ENCODE peak calls at places on chromosomes 6 and 20, in seven cellular contexts. One of them, this sample, is unnamed.

GRCh38 chr20:57250607-57251343 is 15.7 kb downstream of the BMP7 start:
- DNase-seq in RWPE1: no peak
- DNase-seq in C1 segment of cervical spinal cord: no peak
- DNase-seq in stimulated activated CD4-positive, alpha-beta T cell treated with anti-CD3 and anti-CD28 coated beads, Interleukin-1b, Interleukin-23, amount 100 ng/mL, for 24 hours: no peak
- DNase-seq in CD4-positive, alpha-beta memory T cell: no peak
- DNase-seq in A172: peak
- DNase-seq in stimulated activated naive B cell treated with anti-CD40 and anti-IgM and Interleukin-4, amounts not matched to agents 10 μg/mL and 1 μg/mL and 100 μg/mL, for 72 hours: no peak
- DNase-seq in this sample: no peak

GRCh38 chr20:33531047-33531877 is 41.4 kb downstream of the CBFA2T2 start:
- DNase-seq in RWPE1: no peak
- DNase-seq in C1 segment of cervical spinal cord: no peak
- DNase-seq in stimulated activated CD4-positive, alpha-beta T cell treated with anti-CD3 and anti-CD28 coated beads, Interleukin-1b, Interleukin-23, amount 100 ng/mL, for 24 hours: no peak
- DNase-seq in CD4-positive, alpha-beta memory T cell: no peak
- DNase-seq in A172: no peak
- DNase-seq in stimulated activated naive B cell treated with anti-CD40 and anti-IgM and Interleukin-4, amounts not matched to agents 10 μg/mL and 1 μg/mL and 100 μg/mL, for 72 hours: no peak
- DNase-seq in this sample: no peak

GRCh38 chr20:36775826-36776225 is 2.3 kb upstream of the DSN1 start:
- DNase-seq in RWPE1: no peak
- DNase-seq in C1 segment of cervical spinal cord: no peak
- DNase-seq in stimulated activated CD4-positive, alpha-beta T cell treated with anti-CD3 and anti-CD28 coated beads, Interleukin-1b, Interleukin-23, amount 100 ng/mL, for 24 hours: no peak
- DNase-seq in CD4-positive, alpha-beta memory T cell: no peak
- DNase-seq in A172: no peak
- DNase-seq in stimulated activated naive B cell treated with anti-CD40 and anti-IgM and Interleukin-4, amounts not matched to agents 10 μg/mL and 1 μg/mL and 100 μg/mL, for 72 hours: no peak
- DNase-seq in this sample: no peak

GRCh38 chr6:126380072-126380583 is 40.2 kb downstream of the CENPW start:
- DNase-seq in RWPE1: no peak
- DNase-seq in C1 segment of cervical spinal cord: no peak
- DNase-seq in stimulated activated CD4-positive, alpha-beta T cell treated with anti-CD3 and anti-CD28 coated beads, Interleukin-1b, Interleukin-23, amount 100 ng/mL, for 24 hours: no peak
- DNase-seq in CD4-positive, alpha-beta memory T cell: no peak
- DNase-seq in A172: no peak
- DNase-seq in stimulated activated naive B cell treated with anti-CD40 and anti-IgM and Interleukin-4, amounts not matched to agents 10 μg/mL and 1 μg/mL and 100 μg/mL, for 72 hours: no peak
- DNase-seq in this sample: no peak

GRCh38 chr6:10410214-10410873 is 4.5 kb downstream of the TFAP2A start:
- DNase-seq in RWPE1: no peak
- DNase-seq in C1 segment of cervical spinal cord: no peak
- DNase-seq in stimulated activated CD4-positive, alpha-beta T cell treated with anti-CD3 and anti-CD28 coated beads, Interleukin-1b, Interleukin-23, amount 100 ng/mL, for 24 hours: no peak
- DNase-seq in CD4-positive, alpha-beta memory T cell: no peak
- DNase-seq in A172: no peak
- DNase-seq in stimulated activated naive B cell treated with anti-CD40 and anti-IgM and Interleukin-4, amounts not matched to agents 10 μg/mL and 1 μg/mL and 100 μg/mL, for 72 hours: no peak
- DNase-seq in this sample: peak

GRCh38 chr6:94349227-94349626 is 929.9 kb upstream of the EPHA7 start:
- DNase-seq in RWPE1: no peak
- DNase-seq in C1 segment of cervical spinal cord: no peak
- DNase-seq in stimulated activated CD4-positive, alpha-beta T cell treated with anti-CD3 and anti-CD28 coated beads, Interleukin-1b, Interleukin-23, amount 100 ng/mL, for 24 hours: no peak
- DNase-seq in CD4-positive, alpha-beta memory T cell: no peak
- DNase-seq in A172: no peak
- DNase-seq in stimulated activated naive B cell treated with anti-CD40 and anti-IgM and Interleukin-4, amounts not matched to agents 10 μg/mL and 1 μg/mL and 100 μg/mL, for 72 hours: no peak
- DNase-seq in this sample: peak

GRCh38 chr6:10268111-10268510 is 146.8 kb downstream of the TFAP2A start:
- DNase-seq in RWPE1: no peak
- DNase-seq in C1 segment of cervical spinal cord: no peak
- DNase-seq in stimulated activated CD4-positive, alpha-beta T cell treated with anti-CD3 and anti-CD28 coated beads, Interleukin-1b, Interleukin-23, amount 100 ng/mL, for 24 hours: no peak
- DNase-seq in CD4-positive, alpha-beta memory T cell: no peak
- DNase-seq in A172: no peak
- DNase-seq in stimulated activated naive B cell treated with anti-CD40 and anti-IgM and Interleukin-4, amounts not matched to agents 10 μg/mL and 1 μg/mL and 100 μg/mL, for 72 hours: no peak
- DNase-seq in this sample: no peak

GRCh38 chr6:130222775-130223174 is at the start of gene SAMD3:
- DNase-seq in RWPE1: no peak
- DNase-seq in C1 segment of cervical spinal cord: no peak
- DNase-seq in stimulated activated CD4-positive, alpha-beta T cell treated with anti-CD3 and anti-CD28 coated beads, Interleukin-1b, Interleukin-23, amount 100 ng/mL, for 24 hours: no peak
- DNase-seq in CD4-positive, alpha-beta memory T cell: no peak
- DNase-seq in A172: no peak
- DNase-seq in stimulated activated naive B cell treated with anti-CD40 and anti-IgM and Interleukin-4, amounts not matched to agents 10 μg/mL and 1 μg/mL and 100 μg/mL, for 72 hours: no peak
- DNase-seq in this sample: no peak

GRCh38 chr20:10524034-10524476 is 89.0 kb downstream of the SLX4IP start:
- DNase-seq in RWPE1: no peak
- DNase-seq in C1 segment of cervical spinal cord: peak
- DNase-seq in stimulated activated CD4-positive, alpha-beta T cell treated with anti-CD3 and anti-CD28 coated beads, Interleukin-1b, Interleukin-23, amount 100 ng/mL, for 24 hours: no peak
- DNase-seq in CD4-positive, alpha-beta memory T cell: no peak
- DNase-seq in A172: no peak
- DNase-seq in stimulated activated naive B cell treated with anti-CD40 and anti-IgM and Interleukin-4, amounts not matched to agents 10 μg/mL and 1 μg/mL and 100 μg/mL, for 72 hours: no peak
- DNase-seq in this sample: no peak

GRCh38 chr6:12047792-12048432 is 35.8 kb downstream of the HIVEP1 start:
- DNase-seq in RWPE1: no peak
- DNase-seq in C1 segment of cervical spinal cord: no peak
- DNase-seq in stimulated activated CD4-positive, alpha-beta T cell treated with anti-CD3 and anti-CD28 coated beads, Interleukin-1b, Interleukin-23, amount 100 ng/mL, for 24 hours: no peak
- DNase-seq in CD4-positive, alpha-beta memory T cell: no peak
- DNase-seq in A172: no peak
- DNase-seq in stimulated activated naive B cell treated with anti-CD40 and anti-IgM and Interleukin-4, amounts not matched to agents 10 μg/mL and 1 μg/mL and 100 μg/mL, for 72 hours: no peak
- DNase-seq in this sample: no peak

GRCh38 chr20:34316191-34316814 is 13.1 kb upstream of the AHCY start:
- DNase-seq in RWPE1: peak
- DNase-seq in C1 segment of cervical spinal cord: no peak
- DNase-seq in stimulated activated CD4-positive, alpha-beta T cell treated with anti-CD3 and anti-CD28 coated beads, Interleukin-1b, Interleukin-23, amount 100 ng/mL, for 24 hours: no peak
- DNase-seq in CD4-positive, alpha-beta memory T cell: no peak
- DNase-seq in A172: peak
- DNase-seq in stimulated activated naive B cell treated with anti-CD40 and anti-IgM and Interleukin-4, amounts not matched to agents 10 μg/mL and 1 μg/mL and 100 μg/mL, for 72 hours: no peak
- DNase-seq in this sample: peak

GRCh38 chr6:157822221-157823000 is 635 bp upstream of the SNX9 start:
- DNase-seq in RWPE1: peak
- DNase-seq in C1 segment of cervical spinal cord: no peak
- DNase-seq in stimulated activated CD4-positive, alpha-beta T cell treated with anti-CD3 and anti-CD28 coated beads, Interleukin-1b, Interleukin-23, amount 100 ng/mL, for 24 hours: no peak
- DNase-seq in CD4-positive, alpha-beta memory T cell: no peak
- DNase-seq in A172: no peak
- DNase-seq in stimulated activated naive B cell treated with anti-CD40 and anti-IgM and Interleukin-4, amounts not matched to agents 10 μg/mL and 1 μg/mL and 100 μg/mL, for 72 hours: no peak
- DNase-seq in this sample: no peak

GRCh38 chr20:61655591-61655990 is 403.5 kb downstream of the CDH4 start:
- DNase-seq in RWPE1: no peak
- DNase-seq in C1 segment of cervical spinal cord: no peak
- DNase-seq in stimulated activated CD4-positive, alpha-beta T cell treated with anti-CD3 and anti-CD28 coated beads, Interleukin-1b, Interleukin-23, amount 100 ng/mL, for 24 hours: no peak
- DNase-seq in CD4-positive, alpha-beta memory T cell: no peak
- DNase-seq in A172: no peak
- DNase-seq in stimulated activated naive B cell treated with anti-CD40 and anti-IgM and Interleukin-4, amounts not matched to agents 10 μg/mL and 1 μg/mL and 100 μg/mL, for 72 hours: no peak
- DNase-seq in this sample: no peak

GRCh38 chr20:2118783-2119182 is 17.2 kb downstream of the STK35 start:
- DNase-seq in RWPE1: no peak
- DNase-seq in C1 segment of cervical spinal cord: no peak
- DNase-seq in stimulated activated CD4-positive, alpha-beta T cell treated with anti-CD3 and anti-CD28 coated beads, Interleukin-1b, Interleukin-23, amount 100 ng/mL, for 24 hours: no peak
- DNase-seq in CD4-positive, alpha-beta memory T cell: no peak
- DNase-seq in A172: no peak
- DNase-seq in stimulated activated naive B cell treated with anti-CD40 and anti-IgM and Interleukin-4, amounts not matched to agents 10 μg/mL and 1 μg/mL and 100 μg/mL, for 72 hours: peak
- DNase-seq in this sample: no peak

GRCh38 chr20:60236613-60237012 is 278.4 kb downstream of the CDH26 start:
- DNase-seq in RWPE1: no peak
- DNase-seq in C1 segment of cervical spinal cord: no peak
- DNase-seq in stimulated activated CD4-positive, alpha-beta T cell treated with anti-CD3 and anti-CD28 coated beads, Interleukin-1b, Interleukin-23, amount 100 ng/mL, for 24 hours: no peak
- DNase-seq in CD4-positive, alpha-beta memory T cell: no peak
- DNase-seq in A172: no peak
- DNase-seq in stimulated activated naive B cell treated with anti-CD40 and anti-IgM and Interleukin-4, amounts not matched to agents 10 μg/mL and 1 μg/mL and 100 μg/mL, for 72 hours: no peak
- DNase-seq in this sample: no peak

GRCh38 chr6:125798734-125799510 is 8.2 kb downstream of the NCOA7 start:
- DNase-seq in RWPE1: no peak
- DNase-seq in C1 segment of cervical spinal cord: no peak
- DNase-seq in stimulated activated CD4-positive, alpha-beta T cell treated with anti-CD3 and anti-CD28 coated beads, Interleukin-1b, Interleukin-23, amount 100 ng/mL, for 24 hours: no peak
- DNase-seq in CD4-positive, alpha-beta memory T cell: no peak
- DNase-seq in A172: no peak
- DNase-seq in stimulated activated naive B cell treated with anti-CD40 and anti-IgM and Interleukin-4, amounts not matched to agents 10 μg/mL and 1 μg/mL and 100 μg/mL, for 72 hours: no peak
- DNase-seq in this sample: no peak

GRCh38 chr6:97778290-97779038 is 495.4 kb upstream of the MMS22L start:
- DNase-seq in RWPE1: no peak
- DNase-seq in C1 segment of cervical spinal cord: no peak
- DNase-seq in stimulated activated CD4-positive, alpha-beta T cell treated with anti-CD3 and anti-CD28 coated beads, Interleukin-1b, Interleukin-23, amount 100 ng/mL, for 24 hours: no peak
- DNase-seq in CD4-positive, alpha-beta memory T cell: no peak
- DNase-seq in A172: no peak
- DNase-seq in stimulated activated naive B cell treated with anti-CD40 and anti-IgM and Interleukin-4, amounts not matched to agents 10 μg/mL and 1 μg/mL and 100 μg/mL, for 72 hours: no peak
- DNase-seq in this sample: no peak

GRCh38 chr20:39112196-39112743 is 150.1 kb downstream of the DHX35 start:
- DNase-seq in RWPE1: peak
- DNase-seq in C1 segment of cervical spinal cord: no peak
- DNase-seq in stimulated activated CD4-positive, alpha-beta T cell treated with anti-CD3 and anti-CD28 coated beads, Interleukin-1b, Interleukin-23, amount 100 ng/mL, for 24 hours: no peak
- DNase-seq in CD4-positive, alpha-beta memory T cell: no peak
- DNase-seq in A172: peak
- DNase-seq in stimulated activated naive B cell treated with anti-CD40 and anti-IgM and Interleukin-4, amounts not matched to agents 10 μg/mL and 1 μg/mL and 100 μg/mL, for 72 hours: no peak
- DNase-seq in this sample: peak

GRCh38 chr6:111852704-111853103 is 20.5 kb downstream of the FYN start:
- DNase-seq in RWPE1: no peak
- DNase-seq in C1 segment of cervical spinal cord: no peak
- DNase-seq in stimulated activated CD4-positive, alpha-beta T cell treated with anti-CD3 and anti-CD28 coated beads, Interleukin-1b, Interleukin-23, amount 100 ng/mL, for 24 hours: no peak
- DNase-seq in CD4-positive, alpha-beta memory T cell: no peak
- DNase-seq in A172: no peak
- DNase-seq in stimulated activated naive B cell treated with anti-CD40 and anti-IgM and Interleukin-4, amounts not matched to agents 10 μg/mL and 1 μg/mL and 100 μg/mL, for 72 hours: no peak
- DNase-seq in this sample: peak

GRCh38 chr20:35768731-35769664 is 2.8 kb upstream of the PHF20 start:
- DNase-seq in RWPE1: peak
- DNase-seq in C1 segment of cervical spinal cord: peak
- DNase-seq in stimulated activated CD4-positive, alpha-beta T cell treated with anti-CD3 and anti-CD28 coated beads, Interleukin-1b, Interleukin-23, amount 100 ng/mL, for 24 hours: no peak
- DNase-seq in CD4-positive, alpha-beta memory T cell: no peak
- DNase-seq in A172: peak
- DNase-seq in stimulated activated naive B cell treated with anti-CD40 and anti-IgM and Interleukin-4, amounts not matched to agents 10 μg/mL and 1 μg/mL and 100 μg/mL, for 72 hours: peak
- DNase-seq in this sample: peak

GRCh38 chr6:142602972-142603371 is 301.2 kb downstream of the ADGRG6 start:
- DNase-seq in RWPE1: no peak
- DNase-seq in C1 segment of cervical spinal cord: no peak
- DNase-seq in stimulated activated CD4-positive, alpha-beta T cell treated with anti-CD3 and anti-CD28 coated beads, Interleukin-1b, Interleukin-23, amount 100 ng/mL, for 24 hours: no peak
- DNase-seq in CD4-positive, alpha-beta memory T cell: no peak
- DNase-seq in A172: no peak
- DNase-seq in stimulated activated naive B cell treated with anti-CD40 and anti-IgM and Interleukin-4, amounts not matched to agents 10 μg/mL and 1 μg/mL and 100 μg/mL, for 72 hours: no peak
- DNase-seq in this sample: no peak

GRCh38 chr6:164690241-164690640 is 619.2 kb downstream of the C6orf118 start:
- DNase-seq in RWPE1: no peak
- DNase-seq in C1 segment of cervical spinal cord: no peak
- DNase-seq in stimulated activated CD4-positive, alpha-beta T cell treated with anti-CD3 and anti-CD28 coated beads, Interleukin-1b, Interleukin-23, amount 100 ng/mL, for 24 hours: no peak
- DNase-seq in CD4-positive, alpha-beta memory T cell: no peak
- DNase-seq in A172: no peak
- DNase-seq in stimulated activated naive B cell treated with anti-CD40 and anti-IgM and Interleukin-4, amounts not matched to agents 10 μg/mL and 1 μg/mL and 100 μg/mL, for 72 hours: no peak
- DNase-seq in this sample: no peak

GRCh38 chr20:47343007-47343472 is 13.5 kb downstream of the ZMYND8 start:
- DNase-seq in RWPE1: no peak
- DNase-seq in C1 segment of cervical spinal cord: no peak
- DNase-seq in stimulated activated CD4-positive, alpha-beta T cell treated with anti-CD3 and anti-CD28 coated beads, Interleukin-1b, Interleukin-23, amount 100 ng/mL, for 24 hours: no peak
- DNase-seq in CD4-positive, alpha-beta memory T cell: no peak
- DNase-seq in A172: no peak
- DNase-seq in stimulated activated naive B cell treated with anti-CD40 and anti-IgM and Interleukin-4, amounts not matched to agents 10 μg/mL and 1 μg/mL and 100 μg/mL, for 72 hours: no peak
- DNase-seq in this sample: no peak

GRCh38 chr6:134317471-134318131 is at the start of gene SGK1:
- DNase-seq in RWPE1: peak
- DNase-seq in C1 segment of cervical spinal cord: peak
- DNase-seq in stimulated activated CD4-positive, alpha-beta T cell treated with anti-CD3 and anti-CD28 coated beads, Interleukin-1b, Interleukin-23, amount 100 ng/mL, for 24 hours: no peak
- DNase-seq in CD4-positive, alpha-beta memory T cell: peak
- DNase-seq in A172: peak
- DNase-seq in stimulated activated naive B cell treated with anti-CD40 and anti-IgM and Interleukin-4, amounts not matched to agents 10 μg/mL and 1 μg/mL and 100 μg/mL, for 72 hours: no peak
- DNase-seq in this sample: peak

GRCh38 chr20:53971096-53971683 is 99.2 kb downstream of the BCAS1 start:
- DNase-seq in RWPE1: no peak
- DNase-seq in C1 segment of cervical spinal cord: no peak
- DNase-seq in stimulated activated CD4-positive, alpha-beta T cell treated with anti-CD3 and anti-CD28 coated beads, Interleukin-1b, Interleukin-23, amount 100 ng/mL, for 24 hours: no peak
- DNase-seq in CD4-positive, alpha-beta memory T cell: no peak
- DNase-seq in A172: no peak
- DNase-seq in stimulated activated naive B cell treated with anti-CD40 and anti-IgM and Interleukin-4, amounts not matched to agents 10 μg/mL and 1 μg/mL and 100 μg/mL, for 72 hours: no peak
- DNase-seq in this sample: no peak

GRCh38 chr20:57398231-57398821 is 7.1 kb downstream of the RBM38 start:
- DNase-seq in RWPE1: no peak
- DNase-seq in C1 segment of cervical spinal cord: no peak
- DNase-seq in stimulated activated CD4-positive, alpha-beta T cell treated with anti-CD3 and anti-CD28 coated beads, Interleukin-1b, Interleukin-23, amount 100 ng/mL, for 24 hours: peak
- DNase-seq in CD4-positive, alpha-beta memory T cell: peak
- DNase-seq in A172: no peak
- DNase-seq in stimulated activated naive B cell treated with anti-CD40 and anti-IgM and Interleukin-4, amounts not matched to agents 10 μg/mL and 1 μg/mL and 100 μg/mL, for 72 hours: peak
- DNase-seq in this sample: no peak

GRCh38 chr6:137202078-137202477 is 17.1 kb downstream of the IFNGR1 start:
- DNase-seq in RWPE1: no peak
- DNase-seq in C1 segment of cervical spinal cord: no peak
- DNase-seq in stimulated activated CD4-positive, alpha-beta T cell treated with anti-CD3 and anti-CD28 coated beads, Interleukin-1b, Interleukin-23, amount 100 ng/mL, for 24 hours: no peak
- DNase-seq in CD4-positive, alpha-beta memory T cell: no peak
- DNase-seq in A172: no peak
- DNase-seq in stimulated activated naive B cell treated with anti-CD40 and anti-IgM and Interleukin-4, amounts not matched to agents 10 μg/mL and 1 μg/mL and 100 μg/mL, for 72 hours: no peak
- DNase-seq in this sample: no peak

GRCh38 chr20:63408684-63409046 is 47.5 kb upstream of the CHRNA4 start:
- DNase-seq in RWPE1: no peak
- DNase-seq in C1 segment of cervical spinal cord: no peak
- DNase-seq in stimulated activated CD4-positive, alpha-beta T cell treated with anti-CD3 and anti-CD28 coated beads, Interleukin-1b, Interleukin-23, amount 100 ng/mL, for 24 hours: no peak
- DNase-seq in CD4-positive, alpha-beta memory T cell: no peak
- DNase-seq in A172: no peak
- DNase-seq in stimulated activated naive B cell treated with anti-CD40 and anti-IgM and Interleukin-4, amounts not matched to agents 10 μg/mL and 1 μg/mL and 100 μg/mL, for 72 hours: no peak
- DNase-seq in this sample: no peak

GRCh38 chr6:131733376-131734016 is 22.7 kb upstream of the CTAGE9 start:
- DNase-seq in RWPE1: no peak
- DNase-seq in C1 segment of cervical spinal cord: peak
- DNase-seq in stimulated activated CD4-positive, alpha-beta T cell treated with anti-CD3 and anti-CD28 coated beads, Interleukin-1b, Interleukin-23, amount 100 ng/mL, for 24 hours: no peak
- DNase-seq in CD4-positive, alpha-beta memory T cell: no peak
- DNase-seq in A172: peak
- DNase-seq in stimulated activated naive B cell treated with anti-CD40 and anti-IgM and Interleukin-4, amounts not matched to agents 10 μg/mL and 1 μg/mL and 100 μg/mL, for 72 hours: no peak
- DNase-seq in this sample: no peak

GRCh38 chr6:10000461-10000992 is 414.3 kb downstream of the TFAP2A start:
- DNase-seq in RWPE1: peak
- DNase-seq in C1 segment of cervical spinal cord: no peak
- DNase-seq in stimulated activated CD4-positive, alpha-beta T cell treated with anti-CD3 and anti-CD28 coated beads, Interleukin-1b, Interleukin-23, amount 100 ng/mL, for 24 hours: no peak
- DNase-seq in CD4-positive, alpha-beta memory T cell: no peak
- DNase-seq in A172: no peak
- DNase-seq in stimulated activated naive B cell treated with anti-CD40 and anti-IgM and Interleukin-4, amounts not matched to agents 10 μg/mL and 1 μg/mL and 100 μg/mL, for 72 hours: no peak
- DNase-seq in this sample: peak

GRCh38 chr20:48932375-48932941 is 10.9 kb downstream of the ARFGEF2 start:
- DNase-seq in RWPE1: no peak
- DNase-seq in C1 segment of cervical spinal cord: no peak
- DNase-seq in stimulated activated CD4-positive, alpha-beta T cell treated with anti-CD3 and anti-CD28 coated beads, Interleukin-1b, Interleukin-23, amount 100 ng/mL, for 24 hours: no peak
- DNase-seq in CD4-positive, alpha-beta memory T cell: no peak
- DNase-seq in A172: peak
- DNase-seq in stimulated activated naive B cell treated with anti-CD40 and anti-IgM and Interleukin-4, amounts not matched to agents 10 μg/mL and 1 μg/mL and 100 μg/mL, for 72 hours: no peak
- DNase-seq in this sample: no peak